ENCODE peak calls at places on chromosomes 16 and 17, in six cellular contexts. One of them, this sample, is unnamed.

GRCh38 chr17:48611213-48611612 is 396 bp upstream of the HOXB7 start:
- DNase-seq in neuronal stem cell: no peak
- DNase-seq in H9: no peak
- DNase-seq in mesenchymal stem cell: peak
- DNase-seq in trophoblast cell: peak
- DNase-seq in IMR-90: peak
- DNase-seq in this sample: no peak

GRCh38 chr17:2435852-2436251 is 35.0 kb upstream of the MNT start:
- DNase-seq in H9: no peak
- DNase-seq in neuronal stem cell: no peak
- DNase-seq in mesenchymal stem cell: no peak
- DNase-seq in trophoblast cell: no peak
- DNase-seq in IMR-90: no peak
- DNase-seq in this sample: peak

GRCh38 chr17:31997005-31997404 is 10.2 kb upstream of the LRRC37B start:
- DNase-seq in neuronal stem cell: no peak
- DNase-seq in trophoblast cell: no peak
- DNase-seq in H9: no peak
- DNase-seq in mesenchymal stem cell: peak
- DNase-seq in IMR-90: no peak
- DNase-seq in this sample: no peak

GRCh38 chr16:46885960-46886763 is 2.0 kb downstream of the GPT2 start:
- DNase-seq in H9: no peak
- DNase-seq in mesenchymal stem cell: peak
- DNase-seq in neuronal stem cell: peak
- DNase-seq in IMR-90: peak
- DNase-seq in trophoblast cell: no peak
- DNase-seq in this sample: no peak

GRCh38 chr17:49525831-49526741 is 31.0 kb downstream of the NGFR start:
- DNase-seq in mesenchymal stem cell: no peak
- DNase-seq in H9: peak
- DNase-seq in trophoblast cell: no peak
- DNase-seq in neuronal stem cell: no peak
- DNase-seq in IMR-90: no peak
- DNase-seq in this sample: peak

GRCh38 chr16:47424846-47425245 is 36.0 kb downstream of the ITFG1 start:
- DNase-seq in mesenchymal stem cell: no peak
- DNase-seq in neuronal stem cell: peak
- DNase-seq in IMR-90: no peak
- DNase-seq in H9: peak
- DNase-seq in trophoblast cell: no peak
- DNase-seq in this sample: peak

GRCh38 chr17:55420067-55420775 is 1.4 kb downstream of the MMD start:
- DNase-seq in trophoblast cell: peak
- DNase-seq in mesenchymal stem cell: no peak
- DNase-seq in neuronal stem cell: no peak
- DNase-seq in IMR-90: no peak
- DNase-seq in H9: no peak
- DNase-seq in this sample: no peak

GRCh38 chr16:89999831-90000574 is 19.3 kb downstream of the DBNDD1 start:
- DNase-seq in H9: no peak
- DNase-seq in mesenchymal stem cell: no peak
- DNase-seq in IMR-90: no peak
- DNase-seq in neuronal stem cell: no peak
- DNase-seq in trophoblast cell: no peak
- DNase-seq in this sample: no peak

GRCh38 chr16:26791166-26791565 is 275.6 kb upstream of the C16orf82 start:
- DNase-seq in trophoblast cell: no peak
- DNase-seq in mesenchymal stem cell: no peak
- DNase-seq in IMR-90: no peak
- DNase-seq in H9: no peak
- DNase-seq in neuronal stem cell: no peak
- DNase-seq in this sample: no peak

GRCh38 chr16:26795184-26795583 is 271.5 kb upstream of the C16orf82 start:
- DNase-seq in mesenchymal stem cell: no peak
- DNase-seq in IMR-90: no peak
- DNase-seq in neuronal stem cell: no peak
- DNase-seq in trophoblast cell: no peak
- DNase-seq in H9: peak
- DNase-seq in this sample: peak
- H4K91ac ChIP-seq in mesenchymal stem cell: no peak
- H4K91ac ChIP-seq in IMR-90: no peak
- H4K91ac ChIP-seq in neuronal stem cell: no peak
- H4K91ac ChIP-seq in trophoblast cell: no peak
- H4K91ac ChIP-seq in H9: no peak
- H4K91ac ChIP-seq in this sample: no peak

DNA sequence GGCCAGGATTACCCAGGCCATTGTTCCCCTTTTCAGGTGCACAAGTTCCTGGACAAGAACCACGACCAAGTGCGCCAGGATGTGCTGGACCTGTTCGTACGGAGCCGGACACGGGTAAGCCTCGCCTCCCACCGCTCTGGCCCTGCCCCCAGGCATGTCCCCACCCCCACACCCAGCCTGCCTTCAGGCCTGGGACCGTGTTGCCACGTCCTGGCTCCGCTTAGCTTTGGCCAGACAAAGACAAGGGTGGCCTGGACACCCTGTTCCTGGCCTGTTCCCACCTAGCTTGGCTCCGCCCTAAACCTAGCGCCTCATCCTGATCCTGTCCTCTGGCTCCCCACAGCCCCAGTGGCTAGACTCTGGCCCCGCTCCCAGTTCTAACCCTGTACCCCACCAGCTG is 30.9 kb downstream of the MYO15A start:
- DNase-seq in neuronal stem cell: no peak
- DNase-seq in mesenchymal stem cell: no peak
- DNase-seq in IMR-90: no peak
- DNase-seq in H9: no peak
- DNase-seq in trophoblast cell: peak
- DNase-seq in this sample: no peak
- H4K91ac ChIP-seq in neuronal stem cell: no peak
- H4K91ac ChIP-seq in mesenchymal stem cell: peak
- H4K91ac ChIP-seq in IMR-90: no peak
- H4K91ac ChIP-seq in H9: no peak
- H4K91ac ChIP-seq in trophoblast cell: no peak
- H4K91ac ChIP-seq in this sample: no peak

DNA sequence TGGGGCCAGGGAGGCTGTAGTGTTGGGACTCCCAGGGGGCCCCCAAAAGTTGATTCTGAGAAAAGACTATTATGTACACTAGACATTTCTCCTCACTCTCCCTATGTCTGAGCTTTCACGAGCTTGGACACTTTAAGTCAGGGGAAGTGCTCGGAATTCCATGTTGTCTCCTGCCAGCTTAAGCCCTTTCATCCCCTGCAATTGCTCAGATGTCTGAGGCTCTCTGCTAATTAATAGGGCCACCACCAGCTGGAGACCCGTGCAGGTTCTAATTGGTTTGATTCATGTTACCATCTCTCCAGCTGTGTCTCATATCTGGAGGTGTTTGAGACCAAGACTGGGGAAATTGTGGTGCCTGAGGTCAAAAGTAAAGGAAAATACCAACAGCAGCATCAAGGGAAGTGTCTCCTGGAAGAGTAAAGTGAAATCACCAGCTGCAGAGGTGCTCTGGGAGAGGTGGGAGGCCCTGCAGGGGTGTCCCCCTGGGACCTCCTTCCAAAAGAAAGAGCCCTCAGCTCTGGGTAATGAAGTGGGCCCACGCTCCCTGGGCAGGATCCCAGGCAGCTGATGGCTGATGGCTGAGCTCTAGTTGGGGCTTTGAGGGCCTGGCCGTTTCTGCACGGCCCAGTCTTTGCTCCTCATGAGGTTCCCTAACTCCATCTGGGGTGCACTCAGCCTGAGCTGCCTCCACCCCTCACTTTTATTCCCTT is 5.8 kb upstream of the UTS2R start:
- DNase-seq in mesenchymal stem cell: no peak
- DNase-seq in neuronal stem cell: no peak
- DNase-seq in trophoblast cell: no peak
- DNase-seq in H9: no peak
- DNase-seq in IMR-90: no peak
- DNase-seq in this sample: no peak
- H4K91ac ChIP-seq in mesenchymal stem cell: no peak
- H4K91ac ChIP-seq in neuronal stem cell: no peak
- H4K91ac ChIP-seq in trophoblast cell: no peak
- H4K91ac ChIP-seq in H9: no peak
- H4K91ac ChIP-seq in IMR-90: no peak
- H4K91ac ChIP-seq in this sample: no peak

DNA sequence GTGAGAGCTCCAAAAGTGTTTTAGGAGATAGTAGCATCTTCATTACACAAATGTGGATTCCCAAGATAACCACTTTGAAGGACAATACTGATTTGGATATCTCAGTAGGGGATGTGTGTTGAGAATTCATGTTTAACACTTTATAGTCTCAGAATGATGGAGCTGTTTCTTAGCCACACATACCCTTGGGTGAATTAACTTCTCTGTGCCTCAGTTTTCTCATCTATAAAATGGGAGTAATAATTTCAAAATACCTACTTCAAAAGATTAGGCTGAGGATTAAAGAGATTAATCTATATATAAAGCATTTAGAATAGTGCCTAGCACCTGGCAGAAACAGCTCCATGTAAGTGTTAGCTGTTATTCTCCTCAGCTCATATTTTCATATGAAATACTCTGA is 19.0 kb downstream of the LPCAT2 start:
- DNase-seq in trophoblast cell: no peak
- DNase-seq in IMR-90: no peak
- DNase-seq in mesenchymal stem cell: no peak
- DNase-seq in H9: no peak
- DNase-seq in neuronal stem cell: no peak
- DNase-seq in this sample: no peak
- H4K91ac ChIP-seq in trophoblast cell: no peak
- H4K91ac ChIP-seq in IMR-90: no peak
- H4K91ac ChIP-seq in mesenchymal stem cell: no peak
- H4K91ac ChIP-seq in H9: no peak
- H4K91ac ChIP-seq in neuronal stem cell: no peak
- H4K91ac ChIP-seq in this sample: no peak

GRCh38 chr17:9421525-9421924 is 154.1 kb downstream of the STX8 start:
- DNase-seq in H9: no peak
- DNase-seq in trophoblast cell: no peak
- DNase-seq in IMR-90: no peak
- DNase-seq in neuronal stem cell: no peak
- DNase-seq in mesenchymal stem cell: no peak
- DNase-seq in this sample: no peak
- H4K91ac ChIP-seq in H9: no peak
- H4K91ac ChIP-seq in trophoblast cell: no peak
- H4K91ac ChIP-seq in IMR-90: no peak
- H4K91ac ChIP-seq in neuronal stem cell: no peak
- H4K91ac ChIP-seq in mesenchymal stem cell: no peak
- H4K91ac ChIP-seq in this sample: no peak

GRCh38 chr17:74368341-74369152 is 1.2 kb downstream of the GPR142 start:
- DNase-seq in IMR-90: peak
- DNase-seq in mesenchymal stem cell: peak
- DNase-seq in trophoblast cell: peak
- DNase-seq in H9: peak
- DNase-seq in neuronal stem cell: peak
- DNase-seq in this sample: no peak
- H4K91ac ChIP-seq in IMR-90: no peak
- H4K91ac ChIP-seq in mesenchymal stem cell: no peak
- H4K91ac ChIP-seq in trophoblast cell: no peak
- H4K91ac ChIP-seq in H9: no peak
- H4K91ac ChIP-seq in neuronal stem cell: peak
- H4K91ac ChIP-seq in this sample: no peak

GRCh38 chr17:83200746-83201145 is 121.3 kb downstream of the METRNL start:
- DNase-seq in IMR-90: no peak
- DNase-seq in trophoblast cell: no peak
- DNase-seq in neuronal stem cell: no peak
- DNase-seq in mesenchymal stem cell: no peak
- DNase-seq in H9: no peak
- DNase-seq in this sample: no peak
- H4K91ac ChIP-seq in IMR-90: peak
- H4K91ac ChIP-seq in trophoblast cell: no peak
- H4K91ac ChIP-seq in neuronal stem cell: no peak
- H4K91ac ChIP-seq in mesenchymal stem cell: no peak
- H4K91ac ChIP-seq in H9: no peak
- H4K91ac ChIP-seq in this sample: no peak

GRCh38 chr16:85633888-85634287 is 20.8 kb downstream of the GSE1 start:
- DNase-seq in IMR-90: no peak
- DNase-seq in H9: no peak
- DNase-seq in neuronal stem cell: no peak
- DNase-seq in trophoblast cell: no peak
- DNase-seq in mesenchymal stem cell: no peak
- DNase-seq in this sample: no peak
- H4K91ac ChIP-seq in IMR-90: no peak
- H4K91ac ChIP-seq in H9: no peak
- H4K91ac ChIP-seq in neuronal stem cell: no peak
- H4K91ac ChIP-seq in trophoblast cell: no peak
- H4K91ac ChIP-seq in mesenchymal stem cell: no peak
- H4K91ac ChIP-seq in this sample: no peak

GRCh38 chr16:81590714-81591537 is 146.3 kb downstream of the CMIP start:
- DNase-seq in neuronal stem cell: no peak
- DNase-seq in IMR-90: no peak
- DNase-seq in trophoblast cell: no peak
- DNase-seq in mesenchymal stem cell: no peak
- DNase-seq in H9: no peak
- DNase-seq in this sample: no peak

GRCh38 chr16:81591538-81591870 is 146.9 kb downstream of the CMIP start:
- DNase-seq in neuronal stem cell: no peak
- DNase-seq in IMR-90: no peak
- DNase-seq in mesenchymal stem cell: no peak
- DNase-seq in trophoblast cell: no peak
- DNase-seq in H9: no peak
- DNase-seq in this sample: no peak

GRCh38 chr16:81588326-81589081 is 143.9 kb downstream of the CMIP start:
- DNase-seq in H9: no peak
- DNase-seq in IMR-90: no peak
- DNase-seq in mesenchymal stem cell: no peak
- DNase-seq in trophoblast cell: no peak
- DNase-seq in neuronal stem cell: no peak
- DNase-seq in this sample: no peak

GRCh38 chr16:81592353-81592866 is 147.8 kb downstream of the CMIP start:
- DNase-seq in H9: no peak
- DNase-seq in neuronal stem cell: no peak
- DNase-seq in trophoblast cell: no peak
- DNase-seq in IMR-90: no peak
- DNase-seq in mesenchymal stem cell: no peak
- DNase-seq in this sample: no peak

DNA sequence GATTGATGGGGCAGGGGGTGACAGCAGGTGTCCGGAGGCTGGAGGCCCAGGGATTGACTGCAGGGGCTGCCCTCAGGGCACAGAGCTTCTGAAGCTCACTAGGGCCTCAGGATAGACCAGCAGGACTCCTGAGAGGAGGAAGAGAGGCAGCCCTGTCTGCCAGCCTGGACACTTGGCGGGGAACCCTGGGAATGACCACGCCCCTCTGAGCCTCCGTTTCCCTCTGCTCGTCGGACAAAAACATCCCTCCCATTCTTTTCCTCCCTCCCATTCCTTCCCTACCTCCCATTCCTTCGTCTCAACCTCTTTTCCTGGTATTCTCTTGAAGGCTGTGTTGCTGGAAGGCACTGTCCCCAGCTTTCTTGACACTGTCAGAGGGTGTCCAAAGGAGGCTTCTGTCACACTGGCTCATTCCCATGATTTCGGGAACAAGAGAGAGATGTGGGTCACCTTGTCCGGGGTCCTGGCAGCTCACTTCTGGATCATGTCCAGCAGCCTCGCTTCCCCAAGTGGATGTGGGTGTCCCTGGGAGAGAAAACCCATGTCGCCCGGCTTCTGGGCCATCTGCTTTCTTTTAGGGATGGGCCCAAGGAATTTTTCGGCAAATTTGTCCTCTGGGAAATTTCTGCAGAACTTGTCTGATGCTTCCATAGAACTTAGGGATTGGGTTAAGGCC is 145.5 kb downstream of the CMIP start:
- DNase-seq in neuronal stem cell: no peak
- DNase-seq in trophoblast cell: no peak
- DNase-seq in H9: no peak
- DNase-seq in mesenchymal stem cell: no peak
- DNase-seq in IMR-90: no peak
- DNase-seq in this sample: no peak
- H4K91ac ChIP-seq in neuronal stem cell: no peak
- H4K91ac ChIP-seq in trophoblast cell: no peak
- H4K91ac ChIP-seq in H9: no peak
- H4K91ac ChIP-seq in mesenchymal stem cell: no peak
- H4K91ac ChIP-seq in IMR-90: no peak
- H4K91ac ChIP-seq in this sample: no peak